ENCODE peak calls at places on chromosomes 13 and 19, in six cellular contexts. C, D, G, F, E and I are unnamed samples.

GRCh38 chr19:58556633-58557252 is 1.7 kb downstream of the UBE2M start:
- DNase-seq in C (no peak), D (no peak), G (no peak), F (no peak), E (no peak), I (no peak)

GRCh38 chr13:45809810-45810394 is 41.7 kb downstream of the SIAH3 start:
- DNase-seq in C (peak), D (no peak), G (no peak), F (no peak), E (no peak), I (no peak)

GRCh38 chr13:95262837-95263381 is 38.3 kb downstream of the ABCC4 start:
- DNase-seq in C (no peak), D (no peak), G (no peak), F (no peak), E (no peak), I (no peak)

GRCh38 chr19:36097036-36097435 is 13.9 kb upstream of the OVOL3 start:
- DNase-seq in C (no peak), D (no peak), G (no peak), F (no peak), E (no peak), I (no peak)

GRCh38 chr13:63625869-63626268 is 2210.2 kb upstream of the PCDH20 start:
- DNase-seq in C (peak), D (peak), G (peak), F (no peak), E (no peak), I (no peak)

GRCh38 chr19:7242601-7243258 is 51.5 kb downstream of the INSR start:
- DNase-seq in C (peak), D (peak), G (no peak), F (no peak), E (peak), I (no peak)

GRCh38 chr19:37221136-37221535 is 3.1 kb downstream of the ZNF383 start:
- DNase-seq in C (no peak), D (no peak), G (no peak), F (no peak), E (no peak), I (no peak)

GRCh38 chr19:44807162-44807561 is 1.7 kb upstream of the BCAM start:
- DNase-seq in C (no peak), D (no peak), G (no peak), F (no peak), E (peak), I (no peak)

GRCh38 chr13:43787998-43788397 is 1.2 kb upstream of the ENOX1 start:
- DNase-seq in C (peak), D (peak), G (peak), F (peak), E (no peak), I (no peak)

GRCh38 chr13:75178436-75178835 is 303.5 kb downstream of the TBC1D4 start:
- DNase-seq in C (no peak), D (no peak), G (no peak), F (no peak), E (no peak), I (no peak)

GRCh38 chr13:59458908-59459579 is 704.7 kb downstream of the DIAPH3 start:
- DNase-seq in C (peak), D (peak), G (peak), F (no peak), E (no peak), I (peak)

GRCh38 chr19:45766919-45767346 is 2.1 kb downstream of the SIX5 start:
- DNase-seq in C (no peak), D (peak), G (no peak), F (no peak), E (no peak), I (no peak)

GRCh38 chr19:38838208-38838985 is 6.8 kb upstream of the ECH1 start:
- DNase-seq in C (no peak), D (no peak), G (peak), F (no peak), E (peak), I (no peak)

GRCh38 chr19:35427187-35427586 is 20.9 kb upstream of the FFAR2 start:
- DNase-seq in C (no peak), D (no peak), G (no peak), F (no peak), E (no peak), I (no peak)

GRCh38 chr19:49823472-49823871 is 5.4 kb downstream of the MED25 start:
- DNase-seq in C (no peak), D (no peak), G (no peak), F (no peak), E (no peak), I (no peak)

GRCh38 chr13:46552888-46553520 is at the start of gene LRCH1:
- DNase-seq in C (peak), D (peak), G (peak), F (peak), E (peak), I (peak)

GRCh38 chr19:48400018-48400742 is 6.7 kb downstream of the GRIN2D start:
- DNase-seq in C (peak), D (peak), G (peak), F (no peak), E (peak), I (peak)
- H3K18ac ChIP-seq in C (peak), D (peak), G (no peak), F (peak), E (no peak), I (peak)

GRCh38 chr13:40230833-40231266 is 435.6 kb downstream of the FOXO1 start:
- DNase-seq in C (peak), D (no peak), G (no peak), F (no peak), E (no peak), I (no peak)
- H3K18ac ChIP-seq in C (no peak), D (no peak), G (no peak), F (no peak), E (no peak), I (no peak)

GRCh38 chr19:14418743-14419037 is 451 bp downstream of the DDX39A start:
- DNase-seq in C (no peak), D (no peak), G (no peak), F (no peak), E (no peak), I (no peak)

GRCh38 chr19:14416743-14417214 is 2.4 kb downstream of the DDX39A start:
- DNase-seq in C (no peak), D (no peak), G (no peak), F (no peak), E (no peak), I (no peak)

GRCh38 chr19:14413765-14414171 is 5.4 kb downstream of the DDX39A start:
- DNase-seq in C (no peak), D (peak), G (no peak), F (no peak), E (no peak), I (no peak)

GRCh38 chr19:14413355-14413754 is 5.8 kb downstream of the DDX39A start:
- DNase-seq in C (no peak), D (no peak), G (no peak), F (no peak), E (no peak), I (no peak)

DNA sequence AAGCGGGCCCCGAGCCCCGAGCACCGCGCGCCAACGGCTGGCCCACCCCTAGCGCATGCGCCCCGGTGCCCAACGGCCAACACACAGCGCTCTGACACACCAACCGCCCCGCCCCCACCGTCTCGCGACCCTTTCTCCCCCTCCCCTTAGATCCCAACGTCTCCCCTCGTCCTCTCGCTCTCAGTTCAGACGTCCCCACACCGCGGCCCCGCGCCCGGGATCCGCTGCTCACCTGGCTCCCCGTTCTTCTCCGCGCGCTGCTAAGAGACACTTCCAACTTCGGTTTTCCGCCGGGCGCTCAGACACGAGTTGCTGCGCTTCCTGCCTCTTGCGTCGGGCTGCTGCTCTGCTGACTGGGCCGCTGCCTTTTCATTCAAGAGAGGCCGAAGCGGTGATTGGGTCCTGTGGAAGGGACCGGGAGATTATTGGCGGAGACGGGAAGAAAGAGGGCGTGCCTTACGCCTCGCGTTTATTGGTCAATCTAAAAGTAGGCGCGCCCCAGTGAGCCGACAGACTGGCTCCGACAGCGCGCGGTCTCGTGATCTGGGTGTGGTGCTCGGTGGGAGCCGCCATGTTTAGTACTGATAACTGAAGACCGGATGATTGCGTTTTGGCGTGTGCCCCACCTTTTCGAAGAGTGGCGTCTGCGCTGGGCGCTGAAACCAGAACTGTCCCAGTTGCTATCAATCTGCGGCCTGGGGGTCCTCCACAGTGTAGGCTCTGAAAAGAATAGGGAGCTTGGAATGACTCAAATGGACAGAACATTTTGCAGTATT is at the start of gene DDX39A:
- DNase-seq in C (peak), D (peak), G (peak), F (peak), E (peak), I (peak)
- H3K18ac ChIP-seq in C (peak), D (peak), G (peak), F (peak), E (peak), I (peak)

GRCh38 chr19:12799723-12800343 is 1.8 kb downstream of the PRDX2 start:
- DNase-seq in C (no peak), D (no peak), G (no peak), F (no peak), E (no peak), I (no peak)

GRCh38 chr19:12800873-12801465 is 631 bp downstream of the PRDX2 start:
- DNase-seq in C (peak), D (no peak), G (no peak), F (no peak), E (no peak), I (peak)

GRCh38 chr19:12802267-12803106 is 618 bp downstream of the THSD8 start:
- DNase-seq in C (no peak), D (no peak), G (no peak), F (no peak), E (no peak), I (no peak)

GRCh38 chr19:12800344-12800732 is 1.3 kb downstream of the PRDX2 start:
- DNase-seq in C (peak), D (no peak), G (no peak), F (no peak), E (no peak), I (no peak)

DNA sequence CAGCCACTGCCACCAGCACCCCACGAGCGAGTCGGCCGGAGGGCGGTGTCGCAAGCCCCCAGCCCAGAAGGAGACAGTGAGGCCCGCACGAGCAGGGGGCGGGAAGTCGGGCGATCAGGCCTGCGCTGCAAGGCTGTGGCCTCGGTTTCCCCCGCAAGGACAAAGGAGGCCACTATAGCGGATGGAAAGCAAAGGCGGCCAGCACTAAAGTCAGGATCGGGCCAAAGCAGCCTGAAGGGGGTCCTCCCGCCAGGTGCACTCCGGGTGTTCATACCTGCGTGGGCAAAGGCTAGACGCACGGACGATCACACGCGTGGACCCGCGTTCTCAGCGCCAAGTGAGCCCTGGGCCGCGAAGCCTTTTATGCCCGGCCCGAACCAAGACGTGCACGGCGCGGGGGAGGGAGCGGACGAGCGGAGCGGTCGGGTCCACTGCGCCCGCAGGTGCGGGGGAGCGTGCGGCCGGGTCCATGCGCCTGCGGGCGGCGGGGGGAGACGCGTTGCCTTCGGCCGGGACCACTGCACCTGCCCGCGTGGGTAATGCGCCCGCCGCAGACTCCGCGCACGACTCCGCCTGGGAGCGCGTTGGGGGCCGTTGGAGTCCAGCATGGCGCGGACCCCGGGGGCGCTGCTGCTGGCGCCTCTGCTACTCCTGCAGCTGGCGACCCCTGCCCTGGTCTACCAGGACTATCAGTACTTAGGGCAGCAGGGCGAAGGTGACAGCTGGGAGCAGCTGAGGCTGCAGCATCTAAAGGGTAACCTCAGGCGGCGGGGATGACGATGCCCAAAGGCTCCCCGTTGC is at the start of the genes PRDX2 and THSD8:
- DNase-seq in C (peak), D (peak), G (peak), F (peak), E (no peak), I (peak)
- H3K18ac ChIP-seq in C (peak), D (peak), G (peak), F (peak), E (peak), I (peak)